ENCODE peak calls at places on chromosomes 3 and 15, in five cellular contexts. P is osteoblast, R is HL-60, L is brain microvascular endothelial cell, V is coronary artery. X is an unnamed sample.

GRCh38 chr3:127914584-127914983 is 448 bp upstream of the KBTBD12 start:
- DNase-seq in V (no peak), R (no peak), L (no peak), P (no peak), X (no peak)

GRCh38 chr15:65856821-65857455 is 12.4 kb upstream of the RAB11A start:
- DNase-seq in V (no peak), P (no peak), L (no peak), R (peak; percentile 73), X (no peak)

GRCh38 chr15:90114451-90114901 is 12.2 kb upstream of the IDH2 start:
- DNase-seq in R (no peak), L (no peak), V (no peak), P (no peak), X (no peak)

GRCh38 chr3:65953881-65954733 is 84.6 kb downstream of the MAGI1 start:
- DNase-seq in R (no peak), V (no peak), P (peak; percentile 35), L (no peak), X (no peak)

GRCh38 chr3:178120367-178120766 is 415.9 kb upstream of the KCNMB2 start:
- DNase-seq in L (peak; percentile 5), P (no peak), R (no peak), V (no peak), X (no peak)

GRCh38 chr15:77457619-77458265 is 37.1 kb downstream of the HMG20A start:
- DNase-seq in R (no peak), V (no peak), P (no peak), L (peak; percentile 27), X (no peak)

GRCh38 chr3:155352900-155353490 is 59.5 kb upstream of the STRIT1 start:
- DNase-seq in P (peak; percentile 50), V (no peak), L (no peak), R (no peak), X (no peak)

GRCh38 chr3:156291269-156292123 is 171.1 kb downstream of the KCNAB1 start:
- DNase-seq in L (no peak), R (peak; percentile 5), V (no peak), P (peak; percentile 90), X (no peak)

GRCh38 chr3:185825639-185826481 is 1.0 kb upstream of the IGF2BP2 start:
- DNase-seq in V (no peak), R (no peak), L (no peak), P (peak; percentile 91), X (no peak)

DNA sequence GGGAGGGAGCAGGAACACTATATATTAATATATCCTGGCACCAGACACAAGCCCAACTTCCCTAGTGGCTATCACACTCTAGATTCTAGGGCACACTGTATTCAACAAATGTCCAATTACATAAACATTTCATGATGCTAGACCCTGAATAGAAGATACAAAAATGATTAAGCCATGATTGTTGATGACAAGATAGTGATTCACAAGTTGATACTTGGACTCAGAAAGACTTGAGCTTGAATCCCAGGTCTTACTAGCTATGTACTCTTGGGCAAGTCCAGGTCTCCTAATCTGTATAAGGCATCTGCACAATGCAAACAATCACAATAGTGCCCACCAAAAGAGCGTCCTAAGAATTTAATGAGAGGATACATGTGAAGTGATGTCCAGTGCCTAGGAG is 10.0 kb upstream of the SNTN start:
- DNase-seq in P (no peak), R (no peak), L (no peak), V (no peak), X (no peak)
- TF ChIP-seq CTCF in P (no peak), R (no peak), L (no peak), V (no peak), X (no peak)

GRCh38 chr15:75042730-75043508 is 19.5 kb downstream of the PPCDC start:
- DNase-seq in P (no peak), V (peak; percentile 90), L (peak; percentile 22), R (peak; percentile 100), X (no peak)

GRCh38 chr15:75038948-75039533 is 15.7 kb downstream of the PPCDC start:
- DNase-seq in R (no peak), L (no peak), V (no peak), P (no peak), X (no peak)

GRCh38 chr15:75044258-75044878 is 21.0 kb downstream of the PPCDC start:
- DNase-seq in L (no peak), R (no peak), V (no peak), P (peak; percentile 41), X (no peak)

GRCh38 chr15:75045332-75046015 is 22.1 kb downstream of the PPCDC start:
- DNase-seq in V (no peak), R (no peak), L (no peak), P (no peak), X (no peak)

DNA sequence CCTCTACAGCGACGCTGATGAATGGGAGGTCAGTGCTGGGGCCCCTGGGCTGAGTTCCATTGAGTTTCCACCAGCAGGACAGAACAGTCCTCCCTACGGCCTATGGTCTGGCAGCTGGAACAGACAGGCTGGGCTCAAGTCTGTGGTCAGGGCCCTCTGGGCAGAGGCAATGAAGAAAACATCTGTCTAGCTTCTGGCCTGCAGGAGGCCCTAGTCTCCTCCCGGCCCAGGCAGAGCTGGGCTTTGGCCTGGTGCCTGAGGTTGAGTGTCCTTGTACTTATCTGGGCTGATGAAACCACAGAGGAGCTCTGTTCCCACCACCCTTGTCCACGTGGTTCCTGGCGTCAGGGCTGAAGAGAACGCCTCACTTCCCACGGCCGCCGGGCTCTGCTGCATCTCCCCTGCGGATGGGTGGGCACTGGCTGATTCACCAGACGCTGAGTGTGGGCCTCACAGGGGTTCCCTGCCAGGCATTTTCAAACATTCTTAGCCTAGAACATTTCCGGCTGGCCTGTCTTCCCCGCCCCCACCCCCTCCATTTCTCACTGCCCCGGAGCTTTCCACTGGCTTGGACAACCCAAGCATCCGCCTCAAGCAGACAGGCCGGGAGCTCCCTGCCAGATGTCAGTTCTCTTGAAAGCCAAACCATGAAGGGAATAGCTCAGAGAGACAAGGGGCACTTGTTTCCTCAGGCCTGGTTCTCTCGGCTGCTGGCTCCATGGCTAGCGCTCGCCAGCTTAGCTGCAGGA is 20.3 kb downstream of the PPCDC start:
- DNase-seq in P (peak; percentile 97), R (peak; percentile 92), L (peak; percentile 100), V (peak; percentile 100), X (peak; percentile 71)
- H3K4me3 ChIP-seq in P (peak overlapping the region; percentile 44), R (no peak overlapping the region), L (no peak overlapping the region), V (peak overlapping the region; percentile 28), X (no peak overlapping the region)

GRCh38 chr3:134852893-134853351 is 57.9 kb downstream of the EPHB1 start:
- DNase-seq in P (no peak), L (no peak), V (peak; percentile 35), R (peak; percentile 31), X (no peak)
- TF ChIP-seq CTCF in P (no peak), L (no peak), V (no peak), R (no peak), X (no peak)

GRCh38 chr15:92883643-92884458 is 16.3 kb upstream of the CHD2 start:
- DNase-seq in R (no peak), P (peak; percentile 65), L (no peak), V (no peak), X (no peak)
- H3K4me3 ChIP-seq in R (peak overlapping the region; percentile 61), P (peak overlapping the region; percentile 93), L (peak overlapping the region; percentile 64), V (peak overlapping the region; percentile 91), X (peak overlapping the region; percentile 99)

DNA sequence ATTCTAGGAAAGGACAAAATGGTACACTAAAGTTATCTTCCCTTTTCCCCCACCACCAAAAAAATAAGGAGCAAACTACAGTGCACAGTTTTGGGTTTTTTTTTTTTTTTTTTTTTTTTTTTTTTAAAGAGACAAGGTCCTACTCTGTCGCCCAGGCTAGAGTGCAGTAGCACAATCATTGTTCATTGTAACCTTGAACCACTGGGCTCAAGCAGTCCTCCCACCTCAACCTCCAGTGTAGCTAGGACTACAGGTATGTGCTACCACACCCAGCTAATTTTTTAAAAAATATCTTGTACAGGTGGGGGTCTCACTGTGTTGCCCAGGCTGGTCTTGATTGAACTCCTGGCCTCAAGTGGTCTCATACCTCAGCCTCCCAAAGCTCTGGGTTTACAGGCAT is 14.9 kb downstream of the SETD5 start:
- DNase-seq in L (no peak), R (no peak), P (no peak), V (no peak), X (no peak)
- TF ChIP-seq CTCF in L (no peak), R (no peak), P (no peak), V (no peak), X (no peak)

DNA sequence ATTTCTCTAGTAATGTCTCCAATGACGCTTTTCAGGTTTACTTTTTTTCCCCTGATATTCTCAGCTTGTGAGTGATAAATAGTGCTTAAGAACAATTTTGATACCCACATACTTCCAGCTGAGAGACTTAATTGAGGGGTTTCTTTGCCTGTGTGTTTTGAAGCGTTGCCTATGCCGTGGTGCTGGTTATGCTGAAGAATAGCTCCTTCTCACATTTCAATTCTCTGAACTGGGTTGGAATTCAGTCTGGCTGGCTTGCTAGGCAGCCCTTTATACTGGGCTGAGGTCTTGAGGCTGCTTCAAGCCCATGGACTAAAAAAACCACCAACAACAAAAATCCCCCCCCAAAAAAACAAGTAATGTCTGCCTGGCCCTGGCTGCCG is 87.4 kb downstream of the CHST2 start:
- DNase-seq in R (no peak), V (no peak), P (no peak), L (no peak), X (no peak)
- H3K4me3 ChIP-seq in R (no peak overlapping the region), V (no peak overlapping the region), P (no peak overlapping the region), L (no peak overlapping the region), X (no peak overlapping the region)

GRCh38 chr15:100918034-100918689 is 995 bp upstream of the LRRK1 start:
- DNase-seq in P (peak; percentile 98), L (peak; percentile 40), V (peak; percentile 72), R (peak; percentile 91), X (no peak)

GRCh38 chr15:100918690-100919480 is at the start of gene LRRK1:
- DNase-seq in L (peak; percentile 18), R (peak; percentile 62), V (peak; percentile 75), P (peak; percentile 90), X (no peak)

GRCh38 chr15:100913961-100914360 is 5.2 kb upstream of the LRRK1 start:
- DNase-seq in L (no peak), V (peak; percentile 22), P (peak; percentile 37), R (no peak), X (no peak)

GRCh38 chr15:100911086-100911485 is 8.1 kb upstream of the LRRK1 start:
- DNase-seq in V (peak; percentile 28), L (no peak), P (no peak), R (no peak), X (no peak)

GRCh38 chr15:100914876-100915275 is 4.3 kb upstream of the LRRK1 start:
- DNase-seq in L (no peak), V (peak; percentile 36), P (peak; percentile 21), R (no peak), X (no peak)
- TF ChIP-seq CTCF in L (peak; percentile 42), V (no peak), P (peak; percentile 16), R (no peak), X (peak; percentile 13)

DNA sequence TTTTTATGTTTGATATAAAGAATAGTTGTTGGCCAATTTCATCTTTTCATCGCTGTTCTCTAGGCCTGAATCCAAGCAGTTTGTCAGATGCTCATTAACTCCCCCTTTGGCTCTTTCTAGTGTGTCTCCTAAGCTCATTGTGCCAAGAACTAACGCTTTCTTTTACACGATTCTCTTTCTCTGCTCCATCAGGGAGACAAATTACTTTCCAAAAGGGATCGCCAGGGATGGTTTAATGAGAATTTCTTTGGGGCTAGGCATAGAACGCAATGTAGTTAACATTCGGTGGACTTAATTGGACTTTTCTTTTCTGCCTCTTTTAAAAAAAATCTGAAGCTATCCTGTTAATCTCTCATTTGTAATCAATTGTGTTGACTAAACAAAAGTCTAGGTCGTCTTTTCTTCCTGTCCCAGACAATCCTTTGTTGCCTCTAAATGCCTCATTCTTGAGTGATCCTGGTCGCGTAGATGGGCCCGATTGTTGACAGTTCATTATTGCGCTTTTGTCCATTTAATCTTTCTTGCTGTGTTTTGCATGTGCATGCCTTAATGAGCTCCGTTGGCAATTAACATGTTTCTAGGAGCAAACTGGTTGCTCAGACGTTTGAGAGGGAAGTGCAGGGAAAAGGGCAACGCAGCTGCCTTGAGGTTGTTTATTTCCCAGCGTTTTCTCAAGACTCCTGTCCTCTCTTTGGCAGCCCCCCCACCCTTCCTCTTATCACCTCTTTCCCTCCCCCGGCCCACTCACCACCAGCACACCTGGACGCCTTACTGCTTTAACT is 7.8 kb downstream of the FEZF2 start:
- DNase-seq in R (no peak), L (no peak), P (no peak), V (no peak), X (no peak)
- H3K4me3 ChIP-seq in R (no peak overlapping the region), L (no peak overlapping the region), P (no peak overlapping the region), V (no peak overlapping the region), X (no peak overlapping the region)

X was measured in retinal pigment epithelial cell.